ENCODE peak calls at places on chromosomes 5 and 9, in seven cellular contexts. Z, U, E, S, H, O and R are unnamed samples.
A peak's percentile ranks its signal among the peaks of the same experiment; 100 is the strongest.

GRCh38 chr5:140402258-140403074 is 833 bp downstream of the ANKHD1 start:
- DNase-seq in Z (peak; percentile 42), U (peak; percentile 73), E (peak; percentile 42), S (peak; percentile 47), H (peak; percentile 46), O (peak; percentile 44), R (peak; percentile 36)

GRCh38 chr5:110099562-110099961 is 409.8 kb downstream of the MAN2A1 start:
- DNase-seq in Z (no peak), U (no peak), E (no peak), S (no peak), H (peak; percentile 8), O (no peak), R (peak; percentile 2)

GRCh38 chr9:114012126-114012525 is 66.0 kb downstream of the AMBP start:
- DNase-seq in Z (no peak), U (peak; percentile 42), E (no peak), S (no peak), H (no peak), O (no peak), R (no peak)

GRCh38 chr5:141559481-141559880 is 59.3 kb downstream of the DIAPH1 start:
- DNase-seq in Z (no peak), U (no peak), E (no peak), S (no peak), H (peak; percentile 60), O (no peak), R (peak; percentile 80)

GRCh38 chr5:54897001-54897400 is 88.4 kb downstream of the ESM1 start:
- DNase-seq in Z (no peak), U (no peak), E (no peak), S (no peak), H (no peak), O (no peak), R (no peak)

GRCh38 chr5:10329808-10330481 is 22.2 kb upstream of the CMBL start:
- DNase-seq in Z (no peak), U (peak; percentile 80), E (no peak), S (peak; percentile 91), H (peak; percentile 77), O (no peak), R (peak; percentile 37)

GRCh38 chr9:93955356-93956182 is 414 bp upstream of the BARX1 start:
- DNase-seq in Z (no peak), U (no peak), E (no peak), S (no peak), H (no peak), O (no peak), R (no peak)

GRCh38 chr5:8340739-8341344 is 471.9 kb downstream of the MTRR start:
- DNase-seq in Z (no peak), U (no peak), E (no peak), S (peak; percentile 65), H (peak; percentile 52), O (no peak), R (no peak)

GRCh38 chr5:151740336-151740942 is 18.0 kb downstream of the ATOX1 start:
- DNase-seq in Z (peak; percentile 25), U (peak; percentile 82), E (peak; percentile 74), S (peak; percentile 55), H (peak; percentile 94), O (peak; percentile 74), R (peak; percentile 95)

GRCh38 chr5:147410496-147411395 is 99.1 kb downstream of the DPYSL3 start:
- DNase-seq in Z (no peak), U (no peak), E (no peak), S (no peak), H (no peak), O (no peak), R (peak; percentile 66)

GRCh38 chr5:114192108-114192507 is 169.8 kb upstream of the KCNN2 start:
- DNase-seq in Z (no peak), U (no peak), E (no peak), S (no peak), H (peak; percentile 22), O (no peak), R (peak; percentile 53)

GRCh38 chr9:14511452-14511851 is 181.8 kb downstream of the ZDHHC21 start:
- DNase-seq in Z (no peak), U (no peak), E (no peak), S (no peak), H (peak; percentile 5), O (no peak), R (no peak)

GRCh38 chr9:70410368-70410767 is 4.1 kb downstream of the KLF9 start:
- DNase-seq in Z (no peak), U (no peak), E (no peak), S (no peak), H (peak; percentile 64), O (no peak), R (peak; percentile 60)